ENCODE peak calls at places on chromosome 3, in six cellular contexts. One of them, this sample, is unnamed.

GRCh38 chr3:171225101-171225674 is 198.7 kb upstream of the SLC2A2 start:
- DNase-seq in NCI-H1092: no peak
- DNase-seq in caudate nucleus: no peak
- DNase-seq in AG08396: no peak
- DNase-seq in kidney: no peak
- DNase-seq in stimulated activated CD4-positive, alpha-beta T cell treated with anti-CD3 and anti-CD28 coated beads, Interleukin-2, amount 100 ng/mL, for 48 hours: no peak
- DNase-seq in this sample: no peak

GRCh38 chr3:78754066-78754743 is 1013.6 kb downstream of the ROBO1 start:
- DNase-seq in caudate nucleus: no peak
- DNase-seq in NCI-H1092: no peak
- DNase-seq in stimulated activated CD4-positive, alpha-beta T cell treated with anti-CD3 and anti-CD28 coated beads, Interleukin-2, amount 100 ng/mL, for 48 hours: no peak
- DNase-seq in AG08396: peak
- DNase-seq in kidney: no peak
- DNase-seq in this sample: no peak

GRCh38 chr3:141231101-141231922 is at the start of gene PXYLP1:
- DNase-seq in NCI-H1092: peak
- DNase-seq in kidney: peak
- DNase-seq in stimulated activated CD4-positive, alpha-beta T cell treated with anti-CD3 and anti-CD28 coated beads, Interleukin-2, amount 100 ng/mL, for 48 hours: peak
- DNase-seq in AG08396: peak
- DNase-seq in caudate nucleus: peak
- DNase-seq in this sample: peak

GRCh38 chr3:65508743-65509422 is 529.8 kb downstream of the MAGI1 start:
- DNase-seq in caudate nucleus: no peak
- DNase-seq in AG08396: no peak
- DNase-seq in stimulated activated CD4-positive, alpha-beta T cell treated with anti-CD3 and anti-CD28 coated beads, Interleukin-2, amount 100 ng/mL, for 48 hours: no peak
- DNase-seq in NCI-H1092: no peak
- DNase-seq in kidney: no peak
- DNase-seq in this sample: no peak

GRCh38 chr3:46168583-46168982 is 39.5 kb downstream of the CCR1 start:
- DNase-seq in stimulated activated CD4-positive, alpha-beta T cell treated with anti-CD3 and anti-CD28 coated beads, Interleukin-2, amount 100 ng/mL, for 48 hours: no peak
- DNase-seq in caudate nucleus: no peak
- DNase-seq in AG08396: no peak
- DNase-seq in kidney: no peak
- DNase-seq in NCI-H1092: no peak
- DNase-seq in this sample: no peak

GRCh38 chr3:119858957-119859356 is 77.1 kb downstream of the NR1I2 start:
- DNase-seq in NCI-H1092: no peak
- DNase-seq in stimulated activated CD4-positive, alpha-beta T cell treated with anti-CD3 and anti-CD28 coated beads, Interleukin-2, amount 100 ng/mL, for 48 hours: no peak
- DNase-seq in caudate nucleus: no peak
- DNase-seq in kidney: no peak
- DNase-seq in AG08396: no peak
- DNase-seq in this sample: no peak

GRCh38 chr3:56355570-56356185 is 112.6 kb downstream of the ERC2 start:
- DNase-seq in kidney: no peak
- DNase-seq in AG08396: no peak
- DNase-seq in caudate nucleus: no peak
- DNase-seq in stimulated activated CD4-positive, alpha-beta T cell treated with anti-CD3 and anti-CD28 coated beads, Interleukin-2, amount 100 ng/mL, for 48 hours: no peak
- DNase-seq in NCI-H1092: no peak
- DNase-seq in this sample: no peak

GRCh38 chr3:176352716-176353334 is 844.5 kb downstream of the TBL1XR1 start:
- DNase-seq in kidney: no peak
- DNase-seq in stimulated activated CD4-positive, alpha-beta T cell treated with anti-CD3 and anti-CD28 coated beads, Interleukin-2, amount 100 ng/mL, for 48 hours: no peak
- DNase-seq in NCI-H1092: no peak
- DNase-seq in AG08396: no peak
- DNase-seq in caudate nucleus: no peak
- DNase-seq in this sample: no peak

GRCh38 chr3:11600501-11601282 is 43.0 kb downstream of the VGLL4 start:
- DNase-seq in caudate nucleus: no peak
- DNase-seq in AG08396: peak
- DNase-seq in kidney: peak
- DNase-seq in stimulated activated CD4-positive, alpha-beta T cell treated with anti-CD3 and anti-CD28 coated beads, Interleukin-2, amount 100 ng/mL, for 48 hours: no peak
- DNase-seq in NCI-H1092: no peak
- DNase-seq in this sample: no peak

GRCh38 chr3:56987238-56987932 is 73.1 kb upstream of the SPATA12 start:
- DNase-seq in NCI-H1092: no peak
- DNase-seq in caudate nucleus: no peak
- DNase-seq in stimulated activated CD4-positive, alpha-beta T cell treated with anti-CD3 and anti-CD28 coated beads, Interleukin-2, amount 100 ng/mL, for 48 hours: no peak
- DNase-seq in kidney: no peak
- DNase-seq in AG08396: no peak
- DNase-seq in this sample: no peak

GRCh38 chr3:105842449-105842848 is 26.4 kb downstream of the CBLB start:
- DNase-seq in stimulated activated CD4-positive, alpha-beta T cell treated with anti-CD3 and anti-CD28 coated beads, Interleukin-2, amount 100 ng/mL, for 48 hours: no peak
- DNase-seq in kidney: no peak
- DNase-seq in AG08396: no peak
- DNase-seq in NCI-H1092: no peak
- DNase-seq in caudate nucleus: no peak
- DNase-seq in this sample: no peak

GRCh38 chr3:156551261-156551660 is 3.7 kb downstream of the SSR3 start:
- DNase-seq in caudate nucleus: no peak
- DNase-seq in stimulated activated CD4-positive, alpha-beta T cell treated with anti-CD3 and anti-CD28 coated beads, Interleukin-2, amount 100 ng/mL, for 48 hours: no peak
- DNase-seq in NCI-H1092: no peak
- DNase-seq in AG08396: no peak
- DNase-seq in kidney: no peak
- DNase-seq in this sample: no peak

GRCh38 chr3:64011685-64012084 is 11.6 kb downstream of the PSMD6 start:
- DNase-seq in AG08396: peak
- DNase-seq in caudate nucleus: no peak
- DNase-seq in kidney: no peak
- DNase-seq in stimulated activated CD4-positive, alpha-beta T cell treated with anti-CD3 and anti-CD28 coated beads, Interleukin-2, amount 100 ng/mL, for 48 hours: no peak
- DNase-seq in NCI-H1092: no peak
- DNase-seq in this sample: no peak

GRCh38 chr3:47376393-47376792 is 4.4 kb upstream of the PTPN23 start:
- DNase-seq in caudate nucleus: no peak
- DNase-seq in stimulated activated CD4-positive, alpha-beta T cell treated with anti-CD3 and anti-CD28 coated beads, Interleukin-2, amount 100 ng/mL, for 48 hours: no peak
- DNase-seq in kidney: no peak
- DNase-seq in NCI-H1092: no peak
- DNase-seq in AG08396: no peak
- DNase-seq in this sample: no peak

GRCh38 chr3:61562810-61563613 is 1.6 kb downstream of the PTPRG start:
- DNase-seq in kidney: peak
- DNase-seq in NCI-H1092: no peak
- DNase-seq in caudate nucleus: no peak
- DNase-seq in AG08396: peak
- DNase-seq in stimulated activated CD4-positive, alpha-beta T cell treated with anti-CD3 and anti-CD28 coated beads, Interleukin-2, amount 100 ng/mL, for 48 hours: no peak
- DNase-seq in this sample: no peak

GRCh38 chr3:42707620-42708355 is 5.2 kb upstream of the HHATL start:
- DNase-seq in stimulated activated CD4-positive, alpha-beta T cell treated with anti-CD3 and anti-CD28 coated beads, Interleukin-2, amount 100 ng/mL, for 48 hours: no peak
- DNase-seq in AG08396: no peak
- DNase-seq in caudate nucleus: no peak
- DNase-seq in NCI-H1092: no peak
- DNase-seq in kidney: no peak
- DNase-seq in this sample: no peak

GRCh38 chr3:49173116-49173791 is 1.9 kb downstream of the KLHDC8B start:
- DNase-seq in stimulated activated CD4-positive, alpha-beta T cell treated with anti-CD3 and anti-CD28 coated beads, Interleukin-2, amount 100 ng/mL, for 48 hours: no peak
- DNase-seq in caudate nucleus: no peak
- DNase-seq in AG08396: no peak
- DNase-seq in NCI-H1092: peak
- DNase-seq in kidney: peak
- DNase-seq in this sample: no peak

GRCh38 chr3:180383332-180384020 is 218.5 kb upstream of the TTC14 start:
- DNase-seq in caudate nucleus: no peak
- DNase-seq in NCI-H1092: no peak
- DNase-seq in stimulated activated CD4-positive, alpha-beta T cell treated with anti-CD3 and anti-CD28 coated beads, Interleukin-2, amount 100 ng/mL, for 48 hours: no peak
- DNase-seq in AG08396: no peak
- DNase-seq in kidney: no peak
- DNase-seq in this sample: no peak

GRCh38 chr3:132660056-132660744 is at the start of gene UBA5:
- DNase-seq in stimulated activated CD4-positive, alpha-beta T cell treated with anti-CD3 and anti-CD28 coated beads, Interleukin-2, amount 100 ng/mL, for 48 hours: peak
- DNase-seq in caudate nucleus: peak
- DNase-seq in AG08396: peak
- DNase-seq in kidney: peak
- DNase-seq in NCI-H1092: peak
- DNase-seq in this sample: peak

GRCh38 chr3:186510374-186511079 is 33.7 kb downstream of the CRYGS start:
- DNase-seq in AG08396: no peak
- DNase-seq in caudate nucleus: no peak
- DNase-seq in NCI-H1092: no peak
- DNase-seq in stimulated activated CD4-positive, alpha-beta T cell treated with anti-CD3 and anti-CD28 coated beads, Interleukin-2, amount 100 ng/mL, for 48 hours: no peak
- DNase-seq in kidney: no peak
- DNase-seq in this sample: no peak

GRCh38 chr3:54193093-54193492 is 70.7 kb downstream of the CACNA2D3 start:
- DNase-seq in stimulated activated CD4-positive, alpha-beta T cell treated with anti-CD3 and anti-CD28 coated beads, Interleukin-2, amount 100 ng/mL, for 48 hours: no peak
- DNase-seq in kidney: no peak
- DNase-seq in caudate nucleus: no peak
- DNase-seq in NCI-H1092: no peak
- DNase-seq in AG08396: no peak
- DNase-seq in this sample: no peak

This sample was measured in amygdala.